ENCODE peak calls at places on chromosomes 13 and 19, in five cellular contexts. One of them, this sample, is unnamed.

GRCh38 chr19:54109651-54110050 is 5.8 kb downstream of the TFPT start:
- DNase-seq in IMR-90: no peak
- DNase-seq in adrenal gland: peak
- DNase-seq in prostate gland: no peak
- DNase-seq in K562: no peak
- DNase-seq in this sample: no peak

GRCh38 chr19:32669205-32669785 is 5.7 kb downstream of the ANKRD27 start:
- DNase-seq in IMR-90: no peak
- DNase-seq in adrenal gland: no peak
- DNase-seq in prostate gland: no peak
- DNase-seq in K562: no peak
- DNase-seq in this sample: no peak

GRCh38 chr19:49585023-49585422 is 3.9 kb downstream of the PRRG2 start:
- DNase-seq in IMR-90: no peak
- DNase-seq in adrenal gland: no peak
- DNase-seq in prostate gland: no peak
- DNase-seq in K562: peak
- DNase-seq in this sample: no peak

GRCh38 chr19:54478677-54479266 is 5.7 kb upstream of the CDC42EP5 start:
- DNase-seq in IMR-90: peak
- DNase-seq in adrenal gland: no peak
- DNase-seq in prostate gland: no peak
- DNase-seq in K562: peak
- DNase-seq in this sample: peak

GRCh38 chr19:2084993-2085720 is 11.0 kb downstream of the MOB3A start:
- DNase-seq in IMR-90: no peak
- DNase-seq in adrenal gland: peak
- DNase-seq in prostate gland: no peak
- DNase-seq in K562: peak
- DNase-seq in this sample: no peak

GRCh38 chr13:47959468-47960088 is 41.5 kb downstream of the SUCLA2 start:
- DNase-seq in IMR-90: no peak
- DNase-seq in adrenal gland: no peak
- DNase-seq in prostate gland: no peak
- DNase-seq in K562: no peak
- DNase-seq in this sample: no peak

GRCh38 chr19:54178581-54179261 is 5.8 kb upstream of the TMC4 start:
- DNase-seq in IMR-90: no peak
- DNase-seq in adrenal gland: no peak
- DNase-seq in prostate gland: no peak
- DNase-seq in K562: no peak
- DNase-seq in this sample: peak

GRCh38 chr13:44159633-44160279 is 213.9 kb upstream of the SERP2 start:
- DNase-seq in IMR-90: no peak
- DNase-seq in adrenal gland: no peak
- DNase-seq in prostate gland: peak
- DNase-seq in K562: no peak
- DNase-seq in this sample: no peak

GRCh38 chr19:45163751-45164150 is 3.0 kb upstream of the NKPD1 start:
- DNase-seq in IMR-90: no peak
- DNase-seq in adrenal gland: no peak
- DNase-seq in prostate gland: no peak
- DNase-seq in K562: no peak
- DNase-seq in this sample: no peak

GRCh38 chr19:35828694-35829301 is 16.2 kb upstream of the PRODH2 start:
- DNase-seq in IMR-90: peak
- DNase-seq in adrenal gland: peak
- DNase-seq in prostate gland: peak
- DNase-seq in K562: peak
- DNase-seq in this sample: peak

GRCh38 chr19:6100284-6100915 is 9.9 kb downstream of the RFX2 start:
- DNase-seq in IMR-90: no peak
- DNase-seq in adrenal gland: peak
- DNase-seq in prostate gland: no peak
- DNase-seq in K562: peak
- DNase-seq in this sample: peak

GRCh38 chr19:1252221-1252817 is 3.9 kb downstream of the MIDN start:
- DNase-seq in IMR-90: peak
- DNase-seq in adrenal gland: peak
- DNase-seq in prostate gland: peak
- DNase-seq in K562: no peak
- DNase-seq in this sample: peak

GRCh38 chr13:98428256-98428966 is 148.5 kb downstream of the STK24 start:
- DNase-seq in IMR-90: peak
- DNase-seq in adrenal gland: no peak
- DNase-seq in prostate gland: no peak
- DNase-seq in K562: no peak
- DNase-seq in this sample: no peak

GRCh38 chr19:35882074-35882832 is 13.9 kb downstream of the APLP1 start:
- DNase-seq in IMR-90: peak
- DNase-seq in adrenal gland: peak
- DNase-seq in prostate gland: peak
- DNase-seq in K562: peak
- DNase-seq in this sample: peak

GRCh38 chr19:47021536-47022139 is 2.0 kb downstream of the NPAS1 start:
- DNase-seq in IMR-90: no peak
- DNase-seq in adrenal gland: no peak
- DNase-seq in prostate gland: no peak
- DNase-seq in K562: no peak
- DNase-seq in this sample: no peak

GRCh38 chr19:20928371-20928770 is 5.3 kb downstream of the ZNF85 start:
- DNase-seq in IMR-90: peak
- DNase-seq in adrenal gland: no peak
- DNase-seq in prostate gland: no peak
- DNase-seq in K562: no peak
- DNase-seq in this sample: no peak

GRCh38 chr13:80571346-80572307 is 230.7 kb upstream of the SPRY2 start:
- DNase-seq in IMR-90: no peak
- DNase-seq in adrenal gland: no peak
- DNase-seq in prostate gland: no peak
- DNase-seq in K562: no peak
- DNase-seq in this sample: no peak

GRCh38 chr13:21674271-21675009 is 3.6 kb downstream of the FGF9 start:
- DNase-seq in IMR-90: no peak
- DNase-seq in adrenal gland: peak
- DNase-seq in prostate gland: no peak
- DNase-seq in K562: peak
- DNase-seq in this sample: peak

GRCh38 chr13:51541809-51542258 is 42.4 kb upstream of the WDFY2 start:
- DNase-seq in IMR-90: no peak
- DNase-seq in adrenal gland: peak
- DNase-seq in prostate gland: no peak
- DNase-seq in K562: no peak
- DNase-seq in this sample: no peak

GRCh38 chr19:12890787-12891552 is at the start of gene GCDH:
- DNase-seq in IMR-90: peak
- DNase-seq in adrenal gland: peak
- DNase-seq in prostate gland: peak
- DNase-seq in K562: peak
- DNase-seq in this sample: peak

GRCh38 chr13:113973218-113974164 is at the start of gene C13orf46:
- DNase-seq in IMR-90: no peak
- DNase-seq in adrenal gland: no peak
- DNase-seq in prostate gland: no peak
- DNase-seq in K562: no peak
- DNase-seq in this sample: no peak

GRCh38 chr19:46737761-46738171 is 8.1 kb upstream of the FKRP start:
- DNase-seq in IMR-90: no peak
- DNase-seq in adrenal gland: no peak
- DNase-seq in prostate gland: no peak
- DNase-seq in K562: no peak
- DNase-seq in this sample: no peak

GRCh38 chr13:30063892-30064291 is 213.5 kb upstream of the UBL3 start:
- DNase-seq in IMR-90: no peak
- DNase-seq in adrenal gland: no peak
- DNase-seq in prostate gland: no peak
- DNase-seq in K562: no peak
- DNase-seq in this sample: no peak

GRCh38 chr13:94595006-94595942 is 678 bp downstream of the TGDS start:
- DNase-seq in IMR-90: peak
- DNase-seq in adrenal gland: no peak
- DNase-seq in prostate gland: no peak
- DNase-seq in K562: peak
- DNase-seq in this sample: peak

GRCh38 chr19:45250832-45251451 is at the start of gene MARK4:
- DNase-seq in IMR-90: peak
- DNase-seq in adrenal gland: peak
- DNase-seq in prostate gland: peak
- DNase-seq in K562: peak
- DNase-seq in this sample: peak

GRCh38 chr13:96967248-96967745 is 27.0 kb downstream of the OXGR1 start:
- DNase-seq in IMR-90: no peak
- DNase-seq in adrenal gland: no peak
- DNase-seq in prostate gland: no peak
- DNase-seq in K562: peak
- DNase-seq in this sample: no peak
- TF ChIP-seq CTCF in IMR-90: peak
- TF ChIP-seq CTCF in adrenal gland: peak
- TF ChIP-seq CTCF in prostate gland: no peak
- TF ChIP-seq CTCF in K562: peak
- TF ChIP-seq CTCF in this sample: no peak

GRCh38 chr19:4052993-4053422 is 13.7 kb downstream of the ZBTB7A start:
- DNase-seq in IMR-90: no peak
- DNase-seq in adrenal gland: no peak
- DNase-seq in prostate gland: no peak
- DNase-seq in K562: no peak
- DNase-seq in this sample: no peak

GRCh38 chr19:4053423-4054324 is 13.0 kb downstream of the ZBTB7A start:
- DNase-seq in IMR-90: no peak
- DNase-seq in adrenal gland: no peak
- DNase-seq in prostate gland: no peak
- DNase-seq in K562: no peak
- DNase-seq in this sample: no peak

GRCh38 chr19:4051175-4052101 is 15.3 kb downstream of the ZBTB7A start:
- DNase-seq in IMR-90: peak
- DNase-seq in adrenal gland: peak
- DNase-seq in prostate gland: no peak
- DNase-seq in K562: no peak
- DNase-seq in this sample: no peak

GRCh38 chr19:4054471-4055208 is 12.1 kb downstream of the ZBTB7A start:
- DNase-seq in IMR-90: no peak
- DNase-seq in adrenal gland: no peak
- DNase-seq in prostate gland: no peak
- DNase-seq in K562: no peak
- DNase-seq in this sample: no peak

DNA sequence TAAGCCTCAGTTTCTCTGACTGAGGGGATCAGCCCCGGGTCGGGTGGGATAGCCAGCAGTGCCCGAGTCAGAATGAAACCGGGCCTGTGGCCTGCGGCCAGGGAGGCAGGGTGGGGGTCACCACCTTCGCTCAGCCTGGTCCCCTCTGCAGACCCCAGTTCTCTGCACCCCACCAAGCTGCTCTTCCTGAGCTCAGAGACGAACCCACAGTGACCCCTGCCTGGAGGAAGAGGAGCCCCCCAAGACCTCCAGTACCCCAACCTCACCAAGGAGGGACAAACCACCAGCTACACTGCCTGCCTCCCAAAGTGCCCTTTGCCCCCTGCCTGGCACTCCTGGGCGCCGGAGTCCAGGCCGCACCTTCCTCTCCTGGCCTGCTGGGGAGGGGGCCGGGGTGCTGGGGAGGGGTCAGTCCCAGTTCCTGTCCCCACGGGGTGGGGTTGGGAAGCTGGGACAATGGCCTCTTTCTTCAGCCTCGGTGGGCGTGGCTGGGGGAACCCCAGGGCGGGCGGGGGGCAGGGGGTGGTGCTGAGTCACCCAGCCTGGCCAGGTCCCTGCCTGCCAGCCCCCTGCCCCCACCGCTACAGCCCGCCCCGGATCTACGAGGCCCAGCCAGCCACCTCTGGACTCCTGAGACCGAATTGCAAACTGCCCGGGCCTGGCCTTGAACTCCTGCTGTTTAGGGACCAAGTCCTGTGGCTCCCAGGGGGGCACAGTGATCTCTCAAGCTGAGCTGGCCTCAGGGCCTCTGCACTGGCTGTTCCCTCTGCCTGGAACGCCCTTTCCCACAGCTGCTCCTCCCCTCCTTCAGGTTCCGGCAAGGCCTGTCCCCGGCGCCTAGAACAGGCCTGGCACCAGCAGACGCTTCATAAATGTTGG is 14.3 kb downstream of the ZBTB7A start:
- DNase-seq in IMR-90: peak
- DNase-seq in adrenal gland: peak
- DNase-seq in prostate gland: no peak
- DNase-seq in K562: no peak
- DNase-seq in this sample: peak
- H3K4me3 ChIP-seq in IMR-90: no peak
- H3K4me3 ChIP-seq in adrenal gland: no peak
- H3K4me3 ChIP-seq in prostate gland: no peak
- H3K4me3 ChIP-seq in K562: no peak
- H3K4me3 ChIP-seq in this sample: no peak

GRCh38 chr19:34405892-34406660 is 1.9 kb downstream of the PDCD2L start:
- DNase-seq in IMR-90: no peak
- DNase-seq in adrenal gland: no peak
- DNase-seq in prostate gland: no peak
- DNase-seq in K562: no peak
- DNase-seq in this sample: no peak

GRCh38 chr19:34403784-34404108 is 453 bp upstream of the PDCD2L start:
- DNase-seq in IMR-90: no peak
- DNase-seq in adrenal gland: no peak
- DNase-seq in prostate gland: no peak
- DNase-seq in K562: no peak
- DNase-seq in this sample: no peak

GRCh38 chr19:34402074-34402600 is 2.1 kb upstream of the PDCD2L start:
- DNase-seq in IMR-90: no peak
- DNase-seq in adrenal gland: no peak
- DNase-seq in prostate gland: no peak
- DNase-seq in K562: no peak
- DNase-seq in this sample: no peak

GRCh38 chr19:34408421-34408820 is 4.2 kb downstream of the PDCD2L start:
- DNase-seq in IMR-90: no peak
- DNase-seq in adrenal gland: no peak
- DNase-seq in prostate gland: no peak
- DNase-seq in K562: no peak
- DNase-seq in this sample: no peak

GRCh38 chr19:34404109-34404909 is at the start of gene PDCD2L:
- DNase-seq in IMR-90: peak
- DNase-seq in adrenal gland: peak
- DNase-seq in prostate gland: peak
- DNase-seq in K562: peak
- DNase-seq in this sample: peak
- TF ChIP-seq POLR2A in IMR-90: no peak
- TF ChIP-seq POLR2A in adrenal gland: peak
- TF ChIP-seq POLR2A in prostate gland: no peak
- TF ChIP-seq POLR2A in K562: peak
- TF ChIP-seq POLR2A in this sample: peak

GRCh38 chr19:40193587-40193849 is 2.3 kb downstream of the MAP3K10 start:
- DNase-seq in IMR-90: peak
- DNase-seq in adrenal gland: no peak
- DNase-seq in prostate gland: no peak
- DNase-seq in K562: no peak
- DNase-seq in this sample: no peak

GRCh38 chr19:40192758-40193586 is 1.7 kb downstream of the MAP3K10 start:
- DNase-seq in IMR-90: no peak
- DNase-seq in adrenal gland: no peak
- DNase-seq in prostate gland: no peak
- DNase-seq in K562: no peak
- DNase-seq in this sample: no peak

GRCh38 chr19:40191836-40192646 is 815 bp downstream of the MAP3K10 start:
- DNase-seq in IMR-90: peak
- DNase-seq in adrenal gland: peak
- DNase-seq in prostate gland: no peak
- DNase-seq in K562: peak
- DNase-seq in this sample: peak

GRCh38 chr19:40190891-40191835 is at the start of gene MAP3K10:
- DNase-seq in IMR-90: peak
- DNase-seq in adrenal gland: peak
- DNase-seq in prostate gland: peak
- DNase-seq in K562: peak
- DNase-seq in this sample: peak
- TF ChIP-seq CTCF in IMR-90: no peak
- TF ChIP-seq CTCF in adrenal gland: no peak
- TF ChIP-seq CTCF in prostate gland: peak
- TF ChIP-seq CTCF in K562: no peak
- TF ChIP-seq CTCF in this sample: no peak